ENCODE peak calls at places on chromosomes 16 and 17, in five cellular contexts. C, W, P, X and K are unnamed samples.

GRCh38 chr17:59846391-59847165 is 46.2 kb downstream of the TUBD1 start:
- DNase-seq in C (no peak), W (no peak), P (peak; percentile 94), X (no peak), K (peak; percentile 86)

GRCh38 chr16:46857261-46857962 is 26.4 kb upstream of the C16orf87 start:
- DNase-seq in C (no peak), W (no peak), P (peak; percentile 82), X (peak; percentile 49), K (peak; percentile 63)

GRCh38 chr17:32266389-32267269 is 997 bp downstream of the RHBDL3 start:
- DNase-seq in C (no peak), W (no peak), P (no peak), X (peak; percentile 60), K (no peak)

GRCh38 chr17:6661464-6661848 is 9.9 kb downstream of the C17orf100 start:
- DNase-seq in C (no peak), W (no peak), P (no peak), X (no peak), K (no peak)

GRCh38 chr16:79097781-79098180 is 502.8 kb downstream of the MAF start:
- DNase-seq in C (no peak), W (no peak), P (no peak), X (no peak), K (no peak)

GRCh38 chr17:63881935-63882601 is at the start of gene GH2:
- DNase-seq in C (no peak), W (peak; percentile 72), P (peak; percentile 34), X (no peak), K (peak; percentile 53)

GRCh38 chr16:67372664-67373063 is 20.6 kb downstream of the TPPP3 start:
- DNase-seq in C (no peak), W (no peak), P (peak; percentile 36), X (no peak), K (peak; percentile 61)

GRCh38 chr16:31008154-31008950 is 2.1 kb downstream of the STX1B start:
- DNase-seq in C (no peak), W (no peak), P (peak; percentile 91), X (no peak), K (no peak)

GRCh38 chr17:50514936-50515702 is 6.9 kb downstream of the MYCBPAP start:
- DNase-seq in C (no peak), W (no peak), P (no peak), X (no peak), K (peak; percentile 68)

GRCh38 chr17:71494456-71494855 is 626.4 kb upstream of the SOX9 start:
- DNase-seq in C (no peak), W (no peak), P (no peak), X (no peak), K (peak; percentile 14)

GRCh38 chr17:10290046-10290445 is 82.8 kb downstream of the MYH13 start:
- DNase-seq in C (no peak), W (no peak), P (no peak), X (no peak), K (peak; percentile 64)

GRCh38 chr17:64020068-64020766 is at the start of gene ICAM2:
- DNase-seq in C (no peak), W (no peak), P (no peak), X (no peak), K (no peak)

GRCh38 chr17:13419676-13420075 is 182.1 kb downstream of the HS3ST3A1 start:
- DNase-seq in C (no peak), W (no peak), P (no peak), X (no peak), K (no peak)

GRCh38 chr17:72150632-72151460 is 30.0 kb downstream of the SOX9 start:
- DNase-seq in C (no peak), W (no peak), P (no peak), X (peak; percentile 8), K (no peak)

GRCh38 chr16:58337090-58337444 is 42.2 kb upstream of the PRSS54 start:
- DNase-seq in C (no peak), W (no peak), P (no peak), X (no peak), K (no peak)

GRCh38 chr17:376936-377863 is 24.6 kb upstream of the RPH3AL start:
- DNase-seq in C (no peak), W (no peak), P (peak; percentile 14), X (no peak), K (no peak)

GRCh38 chr17:62596662-62597061 is 30.8 kb upstream of the MRC2 start:
- DNase-seq in C (no peak), W (no peak), P (no peak), X (no peak), K (no peak)

GRCh38 chr16:30980434-30980833 is 4.6 kb upstream of the HSD3B7 start:
- DNase-seq in C (no peak), W (no peak), P (no peak), X (no peak), K (no peak)

GRCh38 chr16:46972429-46972970 is 974 bp downstream of the DNAJA2 start:
- DNase-seq in C (no peak), W (no peak), P (peak; percentile 32), X (no peak), K (no peak)

GRCh38 chr16:23699100-23699499 is 13.9 kb downstream of the ERN2 start:
- DNase-seq in C (no peak), W (no peak), P (no peak), X (no peak), K (no peak)

GRCh38 chr16:67406111-67406593 is 10.1 kb downstream of the ZDHHC1 start:
- DNase-seq in C (no peak), W (no peak), P (no peak), X (no peak), K (peak; percentile 38)

GRCh38 chr17:46264456-46265198 is 30.3 kb upstream of the LRRC37A start:
- DNase-seq in C (peak; percentile 73), W (no peak), P (peak; percentile 92), X (no peak), K (peak; percentile 78)

GRCh38 chr17:16820161-16820877 is 130.3 kb downstream of the CCDC144A start:
- DNase-seq in C (no peak), W (no peak), P (no peak), X (no peak), K (no peak)

GRCh38 chr17:49843774-49844350 is 4.0 kb downstream of the TAC4 start:
- DNase-seq in C (no peak), W (peak; percentile 71), P (no peak), X (no peak), K (peak; percentile 30)

GRCh38 chr17:49292901-49293300 is 62.3 kb upstream of the PHOSPHO1 start:
- DNase-seq in C (no peak), W (no peak), P (no peak), X (no peak), K (no peak)

GRCh38 chr17:80795090-80795609 is 196.5 kb upstream of the CHMP6 start:
- DNase-seq in C (no peak), W (no peak), P (no peak), X (no peak), K (no peak)

GRCh38 chr16:53992057-53992378 is 288.1 kb downstream of the FTO start:
- DNase-seq in C (no peak), W (no peak), P (no peak), X (no peak), K (no peak)

GRCh38 chr16:49482690-49483089 is 109.1 kb downstream of the C16orf78 start:
- DNase-seq in C (no peak), W (no peak), P (no peak), X (no peak), K (no peak)

GRCh38 chr17:3033741-3034577 is 29.4 kb downstream of the OR1D5 start:
- DNase-seq in C (no peak), W (no peak), P (no peak), X (no peak), K (no peak)

GRCh38 chr16:6382787-6383515 is 949.7 kb upstream of the RBFOX1 start:
- DNase-seq in C (no peak), W (no peak), P (no peak), X (no peak), K (no peak)

GRCh38 chr16:27458196-27458728 is 56.3 kb downstream of the IL21R start:
- DNase-seq in C (no peak), W (no peak), P (no peak), X (no peak), K (no peak)

GRCh38 chr16:55470533-55471371 is 8.2 kb upstream of the MMP2 start:
- DNase-seq in C (no peak), W (no peak), P (no peak), X (no peak), K (peak; percentile 31)

GRCh38 chr17:76271669-76272540 is 6.8 kb downstream of the UBALD2 start:
- DNase-seq in C (no peak), W (peak; percentile 43), P (no peak), X (no peak), K (no peak)

GRCh38 chr16:46859719-46860152 is 24.4 kb upstream of the GPT2 start:
- DNase-seq in C (no peak), W (no peak), P (peak; percentile 91), X (no peak), K (peak; percentile 85)

GRCh38 chr17:28247671-28248556 is 71.1 kb upstream of the TMEM97 start:
- DNase-seq in C (no peak), W (no peak), P (peak; percentile 8), X (no peak), K (no peak)
- TF ChIP-seq CTCF in C (no peak), W (no peak), P (peak; percentile 8), X (no peak), K (no peak)

GRCh38 chr17:58200024-58200633 is 7.6 kb downstream of the EPX start:
- DNase-seq in C (no peak), W (peak; percentile 78), P (peak; percentile 36), X (no peak), K (peak; percentile 53)
- TF ChIP-seq CTCF in C (peak; percentile 71), W (peak; percentile 76), P (peak; percentile 47), X (peak; percentile 35), K (peak; percentile 57)

GRCh38 chr17:77326636-77327035 is 185.9 kb downstream of the SEC14L1 start:
- DNase-seq in C (no peak), W (no peak), P (no peak), X (no peak), K (no peak)

GRCh38 chr17:77325826-77326581 is 185.2 kb downstream of the SEC14L1 start:
- DNase-seq in C (no peak), W (no peak), P (no peak), X (no peak), K (no peak)

GRCh38 chr17:77327181-77327565 is 186.4 kb downstream of the SEC14L1 start:
- DNase-seq in C (no peak), W (no peak), P (no peak), X (no peak), K (no peak)

GRCh38 chr17:77324227-77324626 is 183.5 kb downstream of the SEC14L1 start:
- DNase-seq in C (no peak), W (no peak), P (no peak), X (no peak), K (no peak)

GRCh38 chr17:77325537-77325825 is 184.7 kb downstream of the SEC14L1 start:
- DNase-seq in C (no peak), W (no peak), P (no peak), X (no peak), K (no peak)
- TF ChIP-seq CTCF in C (no peak), W (no peak), P (no peak), X (no peak), K (no peak)

GRCh38 chr17:82948081-82948511 is 108.3 kb upstream of the ZNF750 start:
- DNase-seq in C (no peak), W (no peak), P (no peak), X (no peak), K (no peak)
- TF ChIP-seq CTCF in C (no peak), W (no peak), P (no peak), X (no peak), K (no peak)